ENCODE peak calls at places on chromosomes 7 and 10, in seven cellular contexts. K is GF-D8; A is cardiac muscle cell; N is HT-29; I is IMR-90; X is activated CD4-positive, CD25-positive, alpha-beta regulatory T cell; U is T-helper 2 cell. E is an unnamed sample.

GRCh38 chr7:84546403-84546802 is 351.8 kb upstream of the SEMA3A start:
- DNase-seq in X (no peak), K (no peak), I (no peak), N (no peak), U (no peak), A (no peak), E (no peak)

GRCh38 chr7:142866361-142867096 is 11.7 kb downstream of the EPHB6 start:
- DNase-seq in A (peak), X (no peak), N (peak), U (no peak), K (no peak), I (no peak), E (peak)

GRCh38 chr7:69862413-69863064 is 264.3 kb downstream of the AUTS2 start:
- DNase-seq in U (no peak), X (no peak), N (no peak), I (no peak), A (no peak), K (no peak), E (no peak)

GRCh38 chr10:129809841-129810240 is 154.2 kb downstream of the EBF3 start:
- DNase-seq in U (no peak), I (no peak), K (no peak), A (no peak), N (no peak), X (no peak), E (no peak)

GRCh38 chr10:103833731-103834365 is 21.5 kb downstream of the SH3PXD2A start:
- DNase-seq in N (peak), K (no peak), I (no peak), U (no peak), X (no peak), A (peak), E (no peak)

GRCh38 chr10:34753014-34753757 is 61.9 kb downstream of the PARD3 start:
- DNase-seq in U (no peak), N (no peak), A (no peak), I (no peak), X (no peak), K (no peak), E (no peak)

GRCh38 chr7:85413718-85414117 is 226.9 kb upstream of the SEMA3D start:
- DNase-seq in K (no peak), X (no peak), U (no peak), I (no peak), N (no peak), A (no peak), E (no peak)

GRCh38 chr7:37495574-37496184 is 47.0 kb upstream of the ELMO1 start:
- DNase-seq in A (peak), U (peak), K (peak), N (peak), I (peak), X (no peak), E (peak)

GRCh38 chr10:103808784-103809183 is 46.6 kb downstream of the SH3PXD2A start:
- DNase-seq in X (no peak), N (no peak), A (no peak), U (no peak), K (no peak), I (no peak), E (no peak)

GRCh38 chr10:129934196-129934925 is 29.7 kb downstream of the EBF3 start:
- DNase-seq in K (no peak), U (no peak), N (no peak), A (no peak), I (no peak), X (no peak), E (no peak)

GRCh38 chr10:22481687-22482539 is 136.6 kb downstream of the SPAG6 start:
- DNase-seq in A (peak), U (no peak), X (no peak), K (no peak), N (no peak), I (no peak), E (peak)

GRCh38 chr7:149494738-149495368 is 2.8 kb downstream of the ZNF746 start:
- DNase-seq in U (peak), X (no peak), K (peak), A (peak), N (no peak), I (peak), E (no peak)

GRCh38 chr10:50316695-50317648 is 65.7 kb upstream of the ASAH2 start:
- DNase-seq in U (no peak), X (no peak), N (no peak), A (no peak), K (peak), I (peak), E (no peak)

GRCh38 chr10:110572862-110573261 is 5.4 kb downstream of the SMC3 start:
- DNase-seq in I (no peak), N (no peak), X (no peak), U (no peak), K (no peak), A (no peak), E (no peak)

GRCh38 chr7:22731781-22732180 is 4.8 kb downstream of the IL6 start:
- DNase-seq in K (no peak), X (no peak), N (no peak), A (peak), U (no peak), I (peak), E (no peak)

GRCh38 chr10:119667562-119668328 is 16.6 kb downstream of the BAG3 start:
- DNase-seq in A (peak), I (peak), U (no peak), K (no peak), X (no peak), N (no peak), E (peak)

GRCh38 chr7:159094030-159094740 is 50.5 kb downstream of the VIPR2 start:
- DNase-seq in A (no peak), X (no peak), K (no peak), I (no peak), U (no peak), N (no peak), E (no peak)

GRCh38 chr7:18357691-18358090 is 137.9 kb upstream of the HDAC9 start:
- DNase-seq in I (peak), U (peak), A (peak), X (no peak), N (peak), K (no peak), E (peak)

GRCh38 chr10:72274730-72275350 is 1.1 kb downstream of the DDIT4 start:
- DNase-seq in N (peak), X (peak), A (peak), I (peak), U (peak), K (no peak), E (peak)

GRCh38 chr7:128103498-128104108 is 72.4 kb upstream of the LRRC4 start:
- DNase-seq in X (no peak), I (no peak), N (no peak), K (no peak), U (peak), A (peak), E (no peak)

GRCh38 chr10:119396008-119396708 is 146.4 kb downstream of the RGS10 start:
- DNase-seq in X (no peak), K (no peak), N (no peak), U (no peak), A (no peak), I (no peak), E (no peak)

GRCh38 chr7:103752995-103753394 is 236.5 kb downstream of the RELN start:
- DNase-seq in U (no peak), I (peak), A (peak), X (no peak), K (no peak), N (peak), E (peak)

GRCh38 chr10:124339951-124340760 is 78.6 kb downstream of the OAT start:
- DNase-seq in I (peak), A (peak), X (no peak), N (no peak), U (no peak), K (no peak), E (no peak)

GRCh38 chr10:114163062-114163861 is 10.7 kb downstream of the CCDC186 start:
- DNase-seq in K (no peak), X (no peak), U (no peak), A (peak), I (no peak), N (no peak), E (no peak)

GRCh38 chr7:1020849-1021251 is 23.5 kb upstream of the GPR146 start:
- DNase-seq in U (peak), N (peak), X (no peak), I (no peak), A (no peak), K (no peak), E (no peak)

GRCh38 chr7:124324262-124324661 is 291.4 kb upstream of the TMEM229A start:
- DNase-seq in U (no peak), A (no peak), X (no peak), I (peak), K (no peak), N (no peak), E (no peak)

GRCh38 chr10:61284222-61284890 is 168.8 kb downstream of the TMEM26 start:
- DNase-seq in I (peak), N (peak), K (peak), U (peak), X (no peak), A (peak), E (peak)

GRCh38 chr7:129707910-129708490 is 96.5 kb downstream of the NRF1 start:
- DNase-seq in N (no peak), U (peak), A (no peak), K (no peak), I (no peak), X (no peak), E (no peak)

E was measured in ACHN.